ENCODE peak calls at places on chromosomes 13 and 19, in ten cellular contexts. N is activated T-helper 1 cell treated with Interleukin-2 at 50 U/mL for 16 hours; S is mucosa of gallbladder; T is foreskin fibroblast; E is thoracic aorta; Z is progenitor cell of endocrine pancreas; H is T-helper 1 cell; K is H1; L is activated T-cell treated with anti-CD3 and anti-CD28 coated beads, Interleukin-2, amount 50 U/mL, for 72 hours; G is HuH-7.5. D is an unnamed sample.

GRCh38 chr13:114089751-114090400 is 42.5 kb downstream of the RASA3 start:
- DNase-seq in H (no peak), E (no peak), S (no peak), K (no peak), G (no peak), N (no peak), L (no peak), T (no peak), Z (no peak), D (peak; percentile 17)

GRCh38 chr19:45154064-45154827 is 6.5 kb downstream of the NKPD1 start:
- DNase-seq in K (no peak), Z (no peak), E (no peak), L (no peak), S (peak; percentile 58), G (no peak), H (no peak), N (no peak), T (peak; percentile 83), D (no peak)

GRCh38 chr13:35139591-35139990 is 197.5 kb downstream of the NBEA start:
- DNase-seq in S (no peak), E (no peak), H (no peak), L (no peak), N (no peak), Z (no peak), T (peak; percentile 29), G (no peak), K (no peak), D (no peak)

GRCh38 chr19:33868821-33869412 is 72.2 kb downstream of the KCTD15 start:
- DNase-seq in H (no peak), E (no peak), L (no peak), N (no peak), K (peak; percentile 59), G (no peak), S (peak; percentile 21), T (peak; percentile 36), Z (no peak), D (no peak)

GRCh38 chr13:36362251-36362650 is 16.1 kb upstream of the SPART start:
- DNase-seq in Z (no peak), E (no peak), H (no peak), G (no peak), N (no peak), K (no peak), S (no peak), T (peak; percentile 81), L (no peak), D (no peak)

GRCh38 chr13:86960876-86961275 is 710.3 kb upstream of the SLITRK5 start:
- DNase-seq in S (no peak), L (no peak), Z (no peak), N (no peak), G (no peak), E (no peak), H (no peak), T (no peak), K (no peak), D (no peak)

GRCh38 chr19:56155124-56155687 is 14.1 kb downstream of the ZNF444 start:
- DNase-seq in L (peak; percentile 5), N (no peak), S (no peak), K (peak; percentile 87), G (peak; percentile 67), T (no peak), H (no peak), E (no peak), Z (no peak), D (no peak)

GRCh38 chr13:30415430-30416030 is 6.8 kb upstream of the UBE2L5 start:
- DNase-seq in G (no peak), K (no peak), N (no peak), E (no peak), H (no peak), T (no peak), L (no peak), S (no peak), Z (no peak), D (no peak)

GRCh38 chr19:47305309-47305751 is 4.3 kb upstream of the C5AR1 start:
- DNase-seq in H (peak; percentile 28), S (peak; percentile 53), T (peak; percentile 93), N (peak; percentile 20), L (peak; percentile 60), G (peak; percentile 64), K (peak; percentile 96), Z (peak; percentile 64), E (peak; percentile 40), D (no peak)

GRCh38 chr19:50896591-50897190 is 14.5 kb downstream of the KLK4 start:
- DNase-seq in T (peak; percentile 15), N (no peak), S (no peak), G (no peak), E (no peak), H (no peak), L (peak; percentile 49), K (no peak), Z (no peak), D (no peak)

GRCh38 chr13:27667946-27668345 is 46.3 kb downstream of the POLR1D start:
- DNase-seq in T (no peak), K (no peak), H (no peak), E (no peak), S (no peak), Z (no peak), G (no peak), L (no peak), N (no peak), D (no peak)

GRCh38 chr19:10514211-10515145 is 2.8 kb downstream of the S1PR5 start:
- DNase-seq in K (peak; percentile 48), H (no peak), T (no peak), S (no peak), L (peak; percentile 47), Z (no peak), E (no peak), G (no peak), N (peak; percentile 12), D (no peak)

GRCh38 chr13:107209811-107210210 is 641.9 kb upstream of the ARGLU1 start:
- DNase-seq in N (no peak), G (no peak), H (no peak), K (no peak), S (no peak), L (no peak), T (no peak), Z (no peak), E (no peak), D (no peak)

GRCh38 chr19:8389891-8390616 is at the start of gene RAB11B:
- DNase-seq in T (peak; percentile 100), S (peak; percentile 100), E (peak; percentile 99), N (peak; percentile 94), G (peak; percentile 94), H (peak; percentile 96), Z (peak; percentile 96), L (peak; percentile 97), K (peak; percentile 98), D (peak; percentile 99)

GRCh38 chr13:100491164-100491847 is 97.3 kb downstream of the GGACT start:
- DNase-seq in H (no peak), Z (no peak), E (no peak), K (no peak), T (peak; percentile 60), S (peak; percentile 12), G (no peak), L (no peak), N (no peak), D (no peak)

GRCh38 chr13:48573213-48573612 is 40.3 kb upstream of the RCBTB2 start:
- DNase-seq in E (no peak), S (no peak), T (no peak), N (no peak), H (no peak), Z (no peak), L (no peak), K (no peak), G (no peak), D (no peak)

GRCh38 chr13:59963383-59963782 is 200.3 kb downstream of the DIAPH3 start:
- DNase-seq in N (no peak), H (no peak), Z (no peak), L (no peak), T (no peak), E (no peak), G (no peak), K (no peak), S (no peak), D (no peak)

GRCh38 chr13:73223372-73223781 is 164.6 kb downstream of the KLF5 start:
- DNase-seq in Z (no peak), E (no peak), H (no peak), G (no peak), L (peak; percentile 57), S (no peak), N (no peak), T (no peak), K (no peak), D (no peak)

GRCh38 chr13:113182046-113182445 is 23.6 kb downstream of the PROZ start:
- DNase-seq in S (no peak), E (no peak), G (no peak), L (no peak), K (no peak), T (no peak), H (no peak), Z (no peak), N (no peak), D (no peak)

GRCh38 chr13:44431150-44431549 is 57.5 kb downstream of the SERP2 start:
- DNase-seq in Z (peak; percentile 42), N (no peak), L (no peak), G (peak; percentile 44), E (no peak), K (peak; percentile 41), S (peak; percentile 50), T (no peak), H (no peak), D (no peak)

GRCh38 chr13:106450991-106451390 is 84.5 kb downstream of the EFNB2 start:
- DNase-seq in H (no peak), N (no peak), T (no peak), K (no peak), G (no peak), E (no peak), L (no peak), S (no peak), Z (no peak), D (no peak)

GRCh38 chr13:109941951-109942350 is 155.6 kb upstream of the IRS2 start:
- DNase-seq in L (no peak), T (peak; percentile 80), Z (no peak), S (peak; percentile 17), K (no peak), N (no peak), E (no peak), H (no peak), G (no peak), D (no peak)

GRCh38 chr19:34067861-34068271 is 104.4 kb upstream of the LSM14A start:
- DNase-seq in S (no peak), H (no peak), T (no peak), L (no peak), Z (no peak), E (no peak), K (no peak), G (no peak), N (no peak), D (no peak)

GRCh38 chr19:46904114-46905060 is 43.6 kb downstream of the ARHGAP35 start:
- DNase-seq in H (no peak), N (no peak), T (peak; percentile 77), L (no peak), S (no peak), K (no peak), Z (no peak), G (no peak), E (no peak), D (no peak)

GRCh38 chr13:23292596-23292995 is 111.8 kb downstream of the SGCG start:
- DNase-seq in T (no peak), H (no peak), L (no peak), G (no peak), E (no peak), S (no peak), Z (no peak), K (no peak), N (no peak), D (no peak)

GRCh38 chr13:94537740-94538630 is 58.0 kb downstream of the TGDS start:
- DNase-seq in Z (no peak), L (no peak), K (no peak), G (no peak), H (no peak), N (no peak), S (no peak), E (no peak), T (no peak), D (no peak)

GRCh38 chr19:58157045-58157728 is 6.6 kb upstream of the ZNF329 start:
- DNase-seq in E (no peak), H (no peak), T (no peak), Z (no peak), S (no peak), G (no peak), N (no peak), K (no peak), L (no peak), D (no peak)

GRCh38 chr13:36493046-36493445 is 60.8 kb downstream of the CCNA1 start:
- DNase-seq in L (no peak), N (no peak), E (no peak), T (no peak), S (no peak), Z (no peak), K (no peak), G (no peak), H (no peak), D (no peak)

D was measured in RWPE2.